ENCODE peak calls at places on chromosomes 2 and 18, in four cellular contexts. D, Z, T and N are unnamed samples.

GRCh38 chr2:43224571-43225092 is 1.8 kb downstream of the ZFP36L2 start:
- DNase-seq in D (no peak), Z (peak), T (no peak), N (peak)

GRCh38 chr2:63992061-63992685 is 27.1 kb downstream of the VPS54 start:
- DNase-seq in D (no peak), Z (no peak), T (no peak), N (no peak)

GRCh38 chr2:7057865-7058400 is 140.7 kb downstream of the RNF144A start:
- DNase-seq in D (no peak), Z (no peak), T (peak), N (no peak)

GRCh38 chr2:205748660-205749059 is 66.4 kb downstream of the NRP2 start:
- DNase-seq in D (peak), Z (no peak), T (no peak), N (no peak)

GRCh38 chr2:38925982-38926381 is 36.3 kb downstream of the ARHGEF33 start:
- DNase-seq in D (peak), Z (peak), T (no peak), N (peak)

GRCh38 chr2:190407662-190408537 is at the start of gene MFSD6:
- DNase-seq in D (no peak), Z (peak), T (no peak), N (peak)

GRCh38 chr2:46335404-46335965 is 38.3 kb downstream of the EPAS1 start:
- DNase-seq in D (no peak), Z (peak), T (no peak), N (no peak)

GRCh38 chr18:56903686-56904085 is 243.2 kb upstream of the BOD1L2 start:
- DNase-seq in D (no peak), Z (no peak), T (no peak), N (no peak)

GRCh38 chr2:201987426-201987825 is 46.2 kb upstream of the FZD7 start:
- DNase-seq in D (no peak), Z (no peak), T (no peak), N (no peak)

GRCh38 chr18:25326231-25327042 is 25.5 kb downstream of the ZNF521 start:
- DNase-seq in D (no peak), Z (no peak), T (no peak), N (no peak)

GRCh38 chr2:162106146-162106551 is 32.1 kb upstream of the DPP4 start:
- DNase-seq in D (no peak), Z (no peak), T (no peak), N (no peak)

GRCh38 chr2:142316049-142316448 is 185.2 kb upstream of the LRP1B start:
- DNase-seq in D (no peak), Z (no peak), T (no peak), N (no peak)

GRCh38 chr2:112149194-112149593 is 11.0 kb downstream of the FBLN7 start:
- DNase-seq in D (no peak), Z (peak), T (no peak), N (no peak)

GRCh38 chr2:45821558-45822271 is 170.2 kb downstream of the PRKCE start:
- DNase-seq in D (peak), Z (no peak), T (no peak), N (no peak)

GRCh38 chr2:171652411-171652775 is 34.9 kb upstream of the DYNC1I2 start:
- DNase-seq in D (no peak), Z (no peak), T (no peak), N (no peak)

GRCh38 chr2:122570641-122571040 is 815.2 kb downstream of the TSN start:
- DNase-seq in D (no peak), Z (no peak), T (no peak), N (no peak)

GRCh38 chr2:198639580-198639979 is 818.2 kb downstream of the SATB2 start:
- DNase-seq in D (no peak), Z (no peak), T (no peak), N (no peak)

GRCh38 chr18:5720132-5720531 is 175.2 kb downstream of the TMEM200C start:
- DNase-seq in D (no peak), Z (no peak), T (no peak), N (no peak)

GRCh38 chr2:30434708-30435107 is 12.3 kb upstream of the LCLAT1 start:
- DNase-seq in D (no peak), Z (no peak), T (no peak), N (no peak)

GRCh38 chr18:23377669-23378469 is 75.2 kb upstream of the RIOK3 start:
- DNase-seq in D (peak), Z (no peak), T (peak), N (peak)

GRCh38 chr2:176599796-176600485 is 330.7 kb downstream of the MTX2 start:
- DNase-seq in D (no peak), Z (no peak), T (no peak), N (no peak)

GRCh38 chr2:3606370-3607124 is 11.6 kb downstream of the COLEC11 start:
- DNase-seq in D (no peak), Z (peak), T (no peak), N (no peak)

GRCh38 chr2:12797815-12798214 is 81.1 kb downstream of the TRIB2 start:
- DNase-seq in D (no peak), Z (no peak), T (no peak), N (no peak)

GRCh38 chr2:173148520-173148919 is 72.9 kb downstream of the MAP3K20 start:
- DNase-seq in D (no peak), Z (no peak), T (no peak), N (no peak)

GRCh38 chr2:217415316-217415715 is 555.5 kb upstream of the TNP1 start:
- DNase-seq in D (no peak), Z (no peak), T (peak), N (no peak)

GRCh38 chr18:34932363-34932762 is 108.8 kb upstream of the MAPRE2 start:
- DNase-seq in D (no peak), Z (no peak), T (no peak), N (no peak)

DNA sequence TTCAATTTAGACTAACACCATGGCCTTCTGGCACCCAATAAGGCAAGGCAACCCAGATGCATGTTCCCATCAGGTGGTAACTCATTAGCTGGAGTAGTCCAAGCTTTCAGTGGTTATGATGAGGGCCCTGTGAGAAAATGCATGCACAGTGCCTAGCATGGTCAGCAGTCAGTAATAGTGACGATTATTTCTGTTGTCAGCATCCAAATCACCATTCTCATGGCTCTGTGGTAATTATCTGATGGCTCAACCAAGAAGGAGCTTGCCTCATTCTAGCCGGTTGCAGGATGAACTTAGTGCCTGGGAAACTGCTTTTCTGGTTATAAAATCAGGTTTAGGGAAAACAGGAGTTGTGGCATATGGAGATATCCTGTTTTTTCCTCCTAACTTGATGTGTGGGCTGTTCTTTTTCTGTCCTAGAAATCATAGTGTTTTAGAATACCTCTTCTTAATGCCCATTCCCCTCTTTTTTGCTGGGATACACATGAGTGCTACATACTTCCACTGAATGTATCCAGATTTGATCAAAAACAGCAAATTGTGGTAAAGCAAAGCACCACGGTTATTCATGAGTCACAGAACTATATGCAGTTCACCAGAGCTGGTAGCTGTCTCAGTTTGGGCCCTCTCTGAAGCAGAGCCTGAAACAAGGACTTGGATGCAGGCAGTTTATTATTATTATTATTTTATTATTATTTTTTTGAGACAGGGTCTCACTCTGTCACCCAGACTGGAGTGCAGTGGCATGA is 70.0 kb upstream of the CTLA4 start:
- DNase-seq in D (no peak), Z (no peak), T (no peak), N (no peak)
- TF ChIP-seq RAD21 in D (no peak), Z (no peak), T (no peak), N (no peak)

DNA sequence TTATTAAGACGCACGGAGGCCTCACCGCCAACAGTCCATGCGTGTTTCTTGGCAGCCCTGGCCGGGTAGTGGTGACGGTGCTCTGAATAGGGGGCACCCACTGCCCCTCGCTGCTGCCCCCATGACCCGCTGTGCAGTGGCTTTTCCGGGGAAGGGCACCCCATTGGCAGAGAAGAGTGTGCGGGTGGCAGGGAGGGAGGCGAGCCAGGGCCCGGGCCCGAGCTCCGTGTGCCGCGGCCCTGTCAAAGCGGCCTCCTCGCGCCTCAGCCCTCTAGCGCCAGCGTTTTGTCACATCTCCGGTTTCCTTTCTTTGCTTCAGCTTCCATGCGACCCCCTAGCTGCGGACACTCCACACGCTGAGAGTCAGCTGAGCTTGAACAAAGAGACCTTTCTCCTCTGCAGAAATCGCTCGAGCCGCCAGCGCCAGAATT is 473.6 kb upstream of the SALL3 start:
- DNase-seq in D (peak), Z (peak), T (no peak), N (no peak)
- TF ChIP-seq HDAC6 in D (no peak), Z (no peak), T (no peak), N (no peak)

GRCh38 chr2:233367606-233368005 is 13.3 kb downstream of the DGKD start:
- DNase-seq in D (no peak), Z (no peak), T (no peak), N (no peak)
- TF ChIP-seq RAD21 in D (no peak), Z (no peak), T (no peak), N (no peak)

DNA sequence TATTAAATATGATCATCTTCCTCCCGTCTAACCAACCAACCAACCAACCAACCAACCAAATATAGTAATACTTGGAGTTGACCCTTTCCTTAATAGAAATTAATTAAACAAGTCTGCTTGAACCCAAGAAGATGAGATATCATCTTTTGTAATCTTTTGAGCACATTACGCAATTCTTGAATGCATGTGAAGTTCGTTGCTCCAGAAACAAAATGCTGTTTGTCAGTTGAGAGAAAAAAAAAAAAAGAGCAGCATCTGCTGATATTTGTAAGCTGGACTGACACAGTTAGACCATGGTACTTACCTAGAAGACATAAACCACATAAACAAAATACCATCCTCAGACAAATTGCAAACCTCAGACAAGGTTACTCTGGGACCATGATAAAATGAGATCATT is 9.2 kb upstream of the SERPINB2 start:
- DNase-seq in D (no peak), Z (no peak), T (no peak), N (no peak)
- TF ChIP-seq HDAC6 in D (no peak), Z (no peak), T (no peak), N (no peak)

DNA sequence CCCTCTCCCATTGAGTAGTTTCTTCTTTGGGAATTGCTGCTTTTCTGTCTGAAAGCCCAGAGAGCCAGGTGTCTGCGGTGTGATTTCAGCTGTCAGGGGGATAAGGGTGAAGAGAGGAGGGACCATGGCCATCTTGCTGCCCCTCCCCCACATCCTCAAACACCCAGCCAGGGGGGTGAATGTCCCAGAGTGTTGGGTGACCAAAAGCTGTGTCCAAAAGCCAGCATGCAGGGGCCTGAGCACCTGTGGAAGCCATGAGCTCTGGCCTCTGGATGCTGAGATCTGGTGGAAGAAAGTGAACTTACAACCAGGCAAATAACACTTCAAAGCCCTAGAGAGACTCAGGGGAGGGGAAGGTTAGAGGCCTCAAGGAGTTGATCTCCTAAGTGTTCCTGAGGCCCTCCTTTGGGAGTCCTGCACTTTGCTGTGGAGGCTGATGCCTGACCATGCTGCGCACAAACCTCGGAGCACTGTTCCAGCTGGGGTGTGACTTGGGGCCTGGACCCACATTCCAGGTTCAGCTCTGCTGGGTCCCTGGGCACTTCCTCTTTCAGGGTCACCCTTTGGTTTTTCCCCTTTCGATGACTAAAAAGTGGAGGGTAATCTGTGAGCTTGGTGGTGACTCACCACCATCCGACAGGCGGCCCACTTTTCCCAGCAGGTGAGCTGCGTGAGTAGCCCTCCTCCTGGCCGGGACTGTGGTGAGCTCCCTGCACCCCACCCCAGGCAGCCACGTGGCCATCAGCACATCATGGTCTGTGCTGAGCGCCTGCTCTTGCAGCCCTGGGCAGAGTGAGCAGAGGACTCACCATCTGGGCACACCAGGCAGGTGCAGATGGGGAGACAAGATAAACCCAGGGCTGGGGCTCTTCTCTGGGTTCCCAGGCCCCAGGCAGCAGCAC is 66.8 kb upstream of the FOSL2 start:
- DNase-seq in D (no peak), Z (no peak), T (peak), N (no peak)
- TF ChIP-seq RAD21 in D (no peak), Z (no peak), T (peak), N (no peak)

GRCh38 chr18:76256897-76257500 is 238.0 kb downstream of the ZNF516 start:
- DNase-seq in D (peak), Z (no peak), T (no peak), N (no peak)
- TF ChIP-seq HDAC6 in D (no peak), Z (no peak), T (no peak), N (no peak)

DNA sequence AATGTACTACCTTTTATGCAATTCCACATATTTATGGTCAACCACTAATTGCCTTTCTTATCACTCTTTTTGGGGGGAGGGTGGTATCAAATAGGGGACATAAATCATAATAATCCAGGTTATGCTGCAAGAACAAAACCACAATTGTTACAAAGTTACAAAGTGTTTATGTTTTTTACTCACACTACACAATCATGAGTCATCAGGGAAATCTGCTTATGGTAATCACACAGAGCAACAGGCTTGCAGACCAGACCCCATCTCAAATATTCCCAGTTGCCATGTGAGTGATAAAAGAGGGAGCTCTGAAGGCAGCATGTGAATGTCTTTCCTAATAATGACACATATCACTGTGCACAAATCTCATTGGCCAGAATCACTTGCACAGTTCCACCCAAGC is 304.7 kb upstream of the TMEFF2 start:
- DNase-seq in D (no peak), Z (no peak), T (no peak), N (no peak)
- TF ChIP-seq RAD21 in D (no peak), Z (no peak), T (no peak), N (no peak)